ENCODE peak calls at places on chromosomes 7 and 10, in five cellular contexts. X is activated T-helper 1 cell treated with Interleukin-2 at 50 U/mL for 16 hours; A is uterus; Q is fibroblast of the conjunctiva; W is stimulated activated effector memory CD8-positive, alpha-beta T cell treated with anti-CD3 and anti-CD28 coated beads, Interleukin-12 subunit alpha, Interleukin-12 subunit beta, amount 100 ng/mL, for 72 hours. M is an unnamed sample.

GRCh38 chr10:29392376-29393021 is 103.6 kb downstream of the LYZL1 start:
- DNase-seq in X (no peak), A (peak), W (no peak), Q (no peak), M (peak)

GRCh38 chr7:768881-769504 is 41.9 kb upstream of the PRKAR1B start:
- DNase-seq in W (no peak), A (peak), X (no peak), Q (no peak), M (no peak)

GRCh38 chr10:120948889-120949382 is 97.8 kb downstream of the WDR11 start:
- DNase-seq in W (peak), X (peak), A (no peak), Q (peak), M (peak)

GRCh38 chr10:20415684-20416083 is 481.4 kb downstream of the NEBL start:
- DNase-seq in Q (no peak), X (no peak), W (no peak), A (no peak), M (no peak)

GRCh38 chr10:27745719-27746363 is at the start of gene MKX:
- DNase-seq in Q (no peak), X (no peak), W (peak), A (peak), M (peak)

GRCh38 chr10:49419005-49419404 is 23.1 kb upstream of the DRGX start:
- DNase-seq in A (no peak), W (no peak), X (no peak), Q (no peak), M (peak)

GRCh38 chr10:42593284-42593683 is 45.1 kb downstream of the ZNF33B start:
- DNase-seq in Q (no peak), W (no peak), A (no peak), X (no peak), M (no peak)

GRCh38 chr7:87218941-87219544 is 489 bp downstream of the TMEM243 start:
- DNase-seq in A (peak), X (peak), Q (no peak), W (peak), M (peak)

GRCh38 chr7:75986147-75986781 is 8.1 kb downstream of the TMEM120A start:
- DNase-seq in X (no peak), Q (no peak), A (no peak), W (no peak), M (no peak)

GRCh38 chr7:155007947-155008346 is 5.0 kb upstream of the PAXIP1 start:
- DNase-seq in Q (no peak), X (no peak), A (no peak), W (no peak), M (peak)

GRCh38 chr10:103153302-103153759 is 39.7 kb downstream of the NT5C2 start:
- DNase-seq in Q (no peak), W (no peak), X (no peak), A (peak), M (no peak)

GRCh38 chr7:155069992-155070827 is at the start of gene HTR5A:
- DNase-seq in X (peak), Q (peak), A (peak), W (peak), M (peak)

GRCh38 chr10:115969591-115969990 is 303.4 kb downstream of the GFRA1 start:
- DNase-seq in W (no peak), X (no peak), Q (no peak), A (no peak), M (no peak)

GRCh38 chr7:44561962-44562621 is 11.6 kb downstream of the DDX56 start:
- DNase-seq in W (no peak), A (no peak), X (no peak), Q (peak), M (peak)

GRCh38 chr10:118925404-118925803 is 104.1 kb upstream of the NANOS1 start:
- DNase-seq in W (peak), Q (no peak), A (no peak), X (no peak), M (no peak)

GRCh38 chr10:88499569-88500470 is 83.3 kb downstream of the RNLS start:
- DNase-seq in W (no peak), X (no peak), A (peak), Q (no peak), M (peak)

GRCh38 chr7:27107901-27108381 is 5.5 kb upstream of the HOXA2 start:
- DNase-seq in W (no peak), Q (no peak), A (no peak), X (no peak), M (no peak)

M was measured in epithelial cell of esophagus.